ENCODE peak calls at places on chromosomes 4 and X, in seven cellular contexts. U is GM13977, W is pancreas, O is sigmoid colon, V is neural crest cell, G is heart right ventricle, P is left ventricle myocardium inferior. E is an unnamed sample.
A peak's percentile ranks its signal among the peaks of the same experiment; 100 is the strongest.

GRCh38 chrX:18674417-18674787 is 2.5 kb upstream of the RS1 start:
- DNase-seq in G (peak; percentile 7), U (peak; percentile 36), W (peak; percentile 50), V (peak; percentile 5), P (peak; percentile 23), O (peak; percentile 66), E (no peak)

GRCh38 chr4:40908297-40908696 is 158.5 kb downstream of the NSUN7 start:
- DNase-seq in O (peak; percentile 46), P (no peak), W (no peak), V (no peak), G (no peak), U (no peak), E (no peak)

GRCh38 chrX:65609237-65609636 is 58.2 kb upstream of the MSN start:
- DNase-seq in G (no peak), W (no peak), P (no peak), O (no peak), V (no peak), U (no peak), E (no peak)

GRCh38 chr4:79049840-79050520 is 110.7 kb upstream of the PAQR3 start:
- DNase-seq in P (no peak), G (no peak), O (peak; percentile 81), V (no peak), W (peak; percentile 10), U (no peak), E (no peak)

GRCh38 chrX:53000447-53001208 is 42.3 kb upstream of the FAM156A start:
- DNase-seq in O (no peak), W (no peak), G (no peak), V (no peak), U (no peak), P (no peak), E (no peak)

GRCh38 chrX:145552643-145553042 is 265.0 kb upstream of the SLITRK2 start:
- DNase-seq in W (no peak), V (no peak), G (no peak), U (no peak), O (no peak), P (no peak), E (no peak)

GRCh38 chr4:155967098-155967497 is 13.4 kb upstream of the CTSO start:
- DNase-seq in W (no peak), V (no peak), O (no peak), P (no peak), G (no peak), U (no peak), E (no peak)

GRCh38 chr4:33626242-33626641 is 2618.1 kb downstream of the ARAP2 start:
- DNase-seq in G (no peak), O (no peak), U (no peak), P (no peak), W (no peak), V (no peak), E (no peak)

GRCh38 chrX:150870487-150871340 is 27.8 kb downstream of the CD99L2 start:
- DNase-seq in G (peak; percentile 3), V (no peak), O (no peak), U (no peak), W (no peak), P (no peak), E (no peak)

GRCh38 chr4:105474110-105474518 is 252 bp upstream of the PPA2 start:
- DNase-seq in U (no peak), O (peak; percentile 92), W (peak; percentile 89), P (peak; percentile 89), G (peak; percentile 83), V (peak; percentile 82), E (peak; percentile 94)

GRCh38 chr4:12636191-12636590 is 847.9 kb downstream of the RAB28 start:
- DNase-seq in G (no peak), W (no peak), U (no peak), O (no peak), V (no peak), P (no peak), E (no peak)

GRCh38 chr4:48688953-48689352 is 91.1 kb downstream of the FRYL start:
- DNase-seq in G (no peak), V (no peak), O (no peak), U (no peak), P (no peak), W (no peak), E (no peak)

GRCh38 chrX:63330681-63331080 is 20.5 kb downstream of the SPIN4 start:
- DNase-seq in U (no peak), G (no peak), O (no peak), P (no peak), V (no peak), W (no peak), E (no peak)

GRCh38 chrX:124256209-124256608 is 76.3 kb upstream of the TEX13D start:
- DNase-seq in W (no peak), P (no peak), G (no peak), V (no peak), O (peak; percentile 71), U (no peak), E (no peak)

GRCh38 chrX:45401923-45402322 is 201.2 kb upstream of the DIPK2B start:
- DNase-seq in O (no peak), U (no peak), W (no peak), P (no peak), G (no peak), V (no peak), E (no peak)

DNA sequence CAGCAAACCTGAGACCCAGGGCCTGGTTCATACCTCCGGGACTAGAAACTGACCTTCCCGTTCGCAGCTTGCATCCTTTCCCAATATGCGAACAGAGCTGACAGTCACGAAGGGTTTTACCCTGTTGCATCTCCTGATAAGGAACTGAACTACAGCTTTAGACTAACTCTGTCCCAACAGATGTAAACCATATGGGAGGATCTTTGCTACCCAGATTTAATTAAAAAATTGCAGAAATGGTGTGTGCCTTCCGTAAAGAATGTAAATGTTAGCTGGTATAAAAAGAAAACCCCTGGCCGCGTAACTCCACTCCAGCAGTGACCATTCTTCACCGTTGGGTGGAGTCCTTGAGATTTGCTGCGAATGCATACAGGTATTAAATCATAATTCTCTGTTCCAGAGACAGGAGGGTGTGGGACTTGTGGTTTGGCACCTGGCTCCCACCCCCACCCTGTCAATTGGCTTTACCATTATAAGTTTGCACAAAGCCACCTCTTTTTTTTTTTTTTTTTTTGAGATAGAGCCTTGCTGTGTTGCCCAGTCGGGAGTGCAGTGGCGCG is 40.6 kb upstream of the SORCS2 start:
- DNase-seq in V (no peak), G (no peak), P (no peak), O (no peak), U (no peak), W (no peak), E (no peak)
- TF ChIP-seq CTCF in V (peak; percentile 30), G (no peak), P (peak; percentile 19), O (no peak), U (no peak), W (peak; percentile 10), E (no peak)

GRCh38 chr4:128384091-128384520 is 96.5 kb upstream of the PGRMC2 start:
- DNase-seq in O (no peak), V (no peak), G (no peak), W (no peak), P (no peak), U (no peak), E (no peak)

GRCh38 chr4:128386761-128387599 is 99.4 kb upstream of the PGRMC2 start:
- DNase-seq in U (no peak), V (no peak), G (peak; percentile 87), W (peak; percentile 94), P (peak; percentile 88), O (peak; percentile 98), E (no peak)

GRCh38 chr4:128384765-128385164 is 97.2 kb upstream of the PGRMC2 start:
- DNase-seq in V (no peak), G (no peak), P (no peak), U (no peak), O (no peak), W (no peak), E (no peak)

GRCh38 chr4:128385199-128385598 is 97.6 kb upstream of the PGRMC2 start:
- DNase-seq in V (no peak), W (no peak), U (no peak), O (no peak), P (no peak), G (no peak), E (no peak)

DNA sequence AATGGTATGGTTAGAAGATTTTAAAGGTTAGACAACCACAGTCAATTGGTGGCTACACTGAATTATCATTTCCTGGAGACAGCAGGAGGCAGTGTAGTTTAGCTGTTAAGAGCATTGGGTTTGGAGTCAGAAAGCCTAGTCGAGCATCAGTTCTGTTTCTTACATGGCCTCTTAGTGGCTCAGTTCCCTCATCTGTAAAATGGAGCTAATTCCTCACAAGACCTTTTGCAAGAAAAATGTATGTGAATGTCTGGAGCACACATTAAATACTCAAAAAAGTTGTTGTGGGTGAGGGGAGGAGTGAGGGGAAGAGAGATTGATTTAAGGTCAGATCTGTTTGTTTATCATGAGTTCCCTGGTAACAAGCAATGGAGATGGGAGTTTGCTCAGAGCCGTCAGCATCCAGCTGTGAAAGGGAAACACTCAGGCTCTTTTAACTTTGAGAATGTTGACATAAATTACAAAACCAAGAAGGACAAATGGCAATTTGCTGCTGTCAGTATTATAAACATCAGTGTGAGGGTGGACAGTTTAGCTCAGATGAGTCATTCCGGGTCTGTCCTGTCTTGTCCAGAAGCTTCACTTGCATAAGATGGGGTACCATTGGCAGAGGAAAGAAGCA is 98.2 kb upstream of the PGRMC2 start:
- DNase-seq in P (no peak), U (peak; percentile 10), O (no peak), G (no peak), V (no peak), W (no peak), E (no peak)
- TF ChIP-seq CTCF in P (peak; percentile 12), U (peak; percentile 23), O (no peak), G (no peak), V (no peak), W (no peak), E (no peak)

GRCh38 chr4:164748375-164748774 is 5.6 kb upstream of the SMIM31 start:
- DNase-seq in P (no peak), V (no peak), U (peak; percentile 50), G (no peak), W (no peak), O (no peak), E (no peak)
- TF ChIP-seq CTCF in P (peak; percentile 38), V (peak; percentile 73), U (peak; percentile 37), G (no peak), W (no peak), O (no peak), E (peak; percentile 66)

GRCh38 chrX:135713795-135714194 is 356 bp downstream of the CT45A1 start:
- DNase-seq in O (no peak), W (no peak), V (no peak), P (no peak), G (no peak), U (no peak), E (no peak)

DNA sequence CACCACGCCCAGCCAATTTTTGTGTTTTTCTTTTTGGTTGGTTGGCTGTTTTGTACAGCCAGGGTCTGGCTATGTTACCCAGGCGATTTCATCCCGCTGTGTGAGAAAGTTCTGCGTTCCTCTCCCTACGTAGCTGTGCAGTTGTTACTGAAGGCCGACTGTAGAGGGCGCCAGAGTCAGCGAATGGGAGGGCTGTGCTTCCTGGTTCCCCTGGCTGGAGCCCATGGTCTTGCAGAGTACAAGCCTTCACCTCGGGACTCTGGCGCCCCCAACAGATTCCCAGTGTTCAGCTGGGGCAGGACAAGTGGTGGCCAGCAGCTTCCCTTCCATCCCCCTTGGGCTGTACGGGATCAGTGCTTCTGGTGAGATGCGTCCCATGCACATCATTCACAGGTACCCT is 5.6 kb upstream of the CT45A1 start:
- DNase-seq in U (peak; percentile 25), G (no peak), V (peak; percentile 26), W (no peak), P (no peak), O (no peak), E (peak; percentile 58)
- TF ChIP-seq CTCF in U (peak; percentile 60), G (no peak), V (peak; percentile 42), W (no peak), P (peak; percentile 23), O (no peak), E (peak; percentile 46)